ENCODE peak calls at places on chromosomes 1 and 21, in four cellular contexts. S is K562, L is HepG2, U is HL-60. D is an unnamed sample.

GRCh38 chr1:100325415-100326324 is 26.6 kb upstream of the CDC14A start:
- DNase-seq in L (no peak), U (no peak), S (peak; percentile 51), D (no peak)

GRCh38 chr1:214386333-214386732 is 105.4 kb downstream of the SMYD2 start:
- DNase-seq in U (no peak), S (no peak), L (no peak), D (no peak)

GRCh38 chr1:248521856-248522255 is 14.0 kb downstream of the OR2G6 start:
- DNase-seq in S (no peak), L (no peak), U (no peak), D (no peak)

GRCh38 chr1:15177710-15178166 is 24.2 kb downstream of the TMEM51 start:
- DNase-seq in L (no peak), U (no peak), S (peak; percentile 59), D (no peak)

GRCh38 chr1:11519629-11520031 is 40.7 kb downstream of the DISP3 start:
- DNase-seq in L (no peak), S (no peak), U (no peak), D (no peak)

GRCh38 chr1:190126728-190127127 is 350.9 kb downstream of the BRINP3 start:
- DNase-seq in U (no peak), S (no peak), L (no peak), D (no peak)

GRCh38 chr1:100134872-100135271 is 1.9 kb downstream of the TRMT13 start:
- DNase-seq in L (peak; percentile 13), U (no peak), S (peak; percentile 23), D (no peak)

GRCh38 chr1:211653329-211653728 is 22.1 kb downstream of the NEK2 start:
- DNase-seq in S (no peak), L (no peak), U (no peak), D (no peak)

GRCh38 chr1:210440081-210440480 is 111.4 kb downstream of the HHAT start:
- DNase-seq in L (no peak), S (no peak), U (no peak), D (no peak)

GRCh38 chr21:22575165-22575584 is 1577.0 kb downstream of the NCAM2 start:
- DNase-seq in S (peak; percentile 21), U (peak; percentile 28), L (no peak), D (peak; percentile 71)

GRCh38 chr1:241638091-241638682 is 2.0 kb downstream of the CHML start:
- DNase-seq in S (peak; percentile 40), U (no peak), L (no peak), D (no peak)

GRCh38 chr21:33703750-33704606 is 61.7 kb downstream of the ITSN1 start:
- DNase-seq in L (no peak), U (no peak), S (peak; percentile 14), D (no peak)

GRCh38 chr1:9872430-9873165 is 37.5 kb downstream of the CTNNBIP1 start:
- DNase-seq in U (no peak), L (no peak), S (no peak), D (no peak)

GRCh38 chr1:235990376-235990795 is 74.5 kb downstream of the NID1 start:
- DNase-seq in L (no peak), S (no peak), U (no peak), D (no peak)

GRCh38 chr1:235992868-235993267 is 72.0 kb downstream of the NID1 start:
- DNase-seq in S (no peak), L (no peak), U (no peak), D (no peak)

GRCh38 chr1:235986869-235987268 is 78.0 kb downstream of the NID1 start:
- DNase-seq in S (no peak), U (no peak), L (no peak), D (no peak)

GRCh38 chr1:235992346-235992745 is 72.5 kb downstream of the NID1 start:
- DNase-seq in U (no peak), L (no peak), S (no peak), D (no peak)

GRCh38 chr1:235989105-235989504 is 75.8 kb downstream of the NID1 start:
- DNase-seq in L (no peak), S (no peak), U (no peak), D (no peak)
- TF ChIP-seq REST in L (no peak), S (no peak), U (no peak), D (no peak)

DNA sequence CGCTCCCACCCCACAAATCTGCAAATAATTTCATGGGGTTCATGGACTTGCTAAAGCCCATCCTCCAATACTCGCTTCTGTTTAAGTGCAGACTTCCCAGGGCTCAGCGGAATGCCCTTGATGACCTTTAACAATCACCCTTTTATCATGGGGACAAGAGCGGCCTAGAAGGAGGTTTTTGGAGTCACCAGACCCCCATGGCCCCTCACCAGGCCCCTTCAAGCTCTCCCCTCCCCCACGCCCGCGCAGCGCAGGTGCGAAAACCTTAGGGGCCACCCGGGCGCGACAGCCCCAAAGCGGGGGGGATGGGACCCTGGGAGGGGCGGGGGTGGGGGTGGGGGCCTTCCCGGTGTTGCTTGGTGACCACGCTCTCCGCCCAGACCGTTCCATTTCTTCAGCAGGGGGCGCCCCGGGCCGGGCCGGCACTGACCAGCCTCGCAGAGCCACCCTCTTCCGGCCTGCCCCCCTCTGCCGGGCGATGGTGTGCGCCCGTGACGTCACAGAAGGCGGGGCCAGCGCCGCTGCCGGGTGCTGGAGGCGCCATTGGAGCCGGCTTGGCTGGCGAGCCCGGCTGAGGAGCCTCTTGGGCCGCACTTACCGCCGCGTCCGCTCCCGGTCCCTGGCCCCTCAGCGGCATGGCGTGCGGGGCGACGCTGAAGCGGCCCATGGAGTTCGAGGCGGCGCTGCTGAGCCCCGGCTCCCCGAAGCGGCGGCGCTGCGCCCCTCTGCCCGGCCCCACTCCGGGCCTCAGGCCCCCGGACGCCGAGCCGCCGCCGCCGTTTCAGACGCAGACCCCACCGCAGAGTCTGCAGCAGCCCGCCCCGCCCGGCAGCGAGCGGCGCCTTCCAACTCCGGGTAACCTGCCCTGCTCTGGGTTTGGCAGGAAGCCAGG is at the start of gene AKIRIN1:
- DNase-seq in S (peak; percentile 99), L (peak; percentile 88), U (peak; percentile 98), D (peak; percentile 99)
- TF ChIP-seq GABPA in S (peak; percentile 83), L (peak; percentile 7), U (no peak), D (peak; percentile 41)

GRCh38 chr1:2508751-2509150 is 17.6 kb downstream of the PANK4 start:
- DNase-seq in S (no peak), U (no peak), L (no peak), D (no peak)

GRCh38 chr1:2506901-2507565 is 19.4 kb downstream of the PANK4 start:
- DNase-seq in S (no peak), L (no peak), U (no peak), D (no peak)

GRCh38 chr1:2508180-2508579 is 18.2 kb downstream of the PANK4 start:
- DNase-seq in S (no peak), U (no peak), L (no peak), D (no peak)

GRCh38 chr1:2506007-2506860 is 20.2 kb downstream of the PANK4 start:
- DNase-seq in U (no peak), L (no peak), S (no peak), D (no peak)

DNA sequence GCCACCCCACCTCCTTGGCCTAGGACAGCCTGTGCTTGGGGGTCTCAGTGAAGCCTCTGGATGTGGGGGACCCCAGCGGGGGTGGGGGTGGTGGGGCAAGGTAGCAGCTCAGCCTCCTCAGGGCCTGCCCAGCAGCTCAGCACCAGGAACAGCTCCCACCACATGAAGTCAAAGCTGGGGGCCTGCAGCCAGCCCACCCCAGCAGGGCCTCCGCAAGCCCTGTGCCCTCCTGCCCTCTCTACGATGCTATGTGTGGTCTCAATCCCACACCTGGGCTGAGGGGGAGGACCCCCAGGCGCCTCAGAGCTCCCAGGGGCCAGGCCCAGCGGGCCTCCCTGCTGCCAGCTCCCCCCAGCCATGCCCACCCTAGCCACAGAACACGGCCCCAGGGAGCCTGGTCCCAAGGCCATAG is 18.6 kb downstream of the PANK4 start:
- DNase-seq in U (no peak), L (no peak), S (no peak), D (no peak)
- TF ChIP-seq REST in U (no peak), L (no peak), S (no peak), D (peak; percentile 35)

GRCh38 chr1:171727778-171728177 is 14.1 kb downstream of the VAMP4 start:
- DNase-seq in L (no peak), U (no peak), S (no peak), D (no peak)
- TF ChIP-seq GABPA in L (no peak), U (no peak), S (no peak), D (no peak)

GRCh38 chr1:115052454-115053083 is 22.9 kb downstream of the TSHB start:
- DNase-seq in U (peak; percentile 71), S (peak; percentile 69), L (peak; percentile 57), D (peak; percentile 61)
- TF ChIP-seq REST in U (no peak), S (no peak), L (no peak), D (no peak)

GRCh38 chr1:223012176-223012788 is 130.8 kb downstream of the TLR5 start:
- DNase-seq in L (no peak), S (no peak), U (no peak), D (no peak)

GRCh38 chr1:223008808-223009207 is 134.2 kb downstream of the TLR5 start:
- DNase-seq in L (no peak), S (no peak), U (no peak), D (no peak)

GRCh38 chr1:223011230-223011856 is 131.7 kb downstream of the TLR5 start:
- DNase-seq in S (no peak), U (no peak), L (no peak), D (no peak)

GRCh38 chr1:223009421-223009820 is 133.6 kb downstream of the TLR5 start:
- DNase-seq in L (no peak), U (no peak), S (no peak), D (no peak)

DNA sequence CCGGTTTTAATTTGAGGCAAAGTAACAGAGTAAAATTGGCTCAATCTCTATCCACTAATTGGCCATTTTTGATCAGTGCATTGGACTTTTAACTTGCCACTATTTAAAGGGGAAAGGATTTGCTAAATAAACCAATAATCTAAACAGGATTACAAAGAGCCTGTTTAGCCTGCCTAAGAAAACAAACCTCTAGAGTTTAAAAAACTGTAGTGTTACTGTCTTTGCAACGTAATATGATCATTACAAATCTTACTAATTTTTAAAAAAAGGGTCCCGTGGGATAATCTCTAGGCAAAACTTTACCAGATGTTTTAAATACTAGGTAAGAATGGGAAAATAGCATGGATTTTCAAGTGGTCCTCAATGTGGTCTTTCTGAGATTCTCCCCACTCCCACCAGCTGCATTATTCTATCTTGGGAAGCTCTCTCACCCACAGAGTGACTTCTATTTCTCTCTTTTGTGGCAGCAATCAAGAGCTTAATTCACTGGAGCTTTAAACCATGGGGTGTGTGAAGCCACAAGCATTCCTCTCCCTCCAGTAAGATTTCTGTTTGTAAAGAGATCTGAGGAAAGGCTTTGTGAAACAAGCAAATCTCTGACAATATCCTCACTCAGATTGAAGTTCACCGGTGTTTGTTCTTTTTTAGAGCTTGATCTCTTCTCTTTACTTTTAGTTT is 132.4 kb downstream of the TLR5 start:
- DNase-seq in U (no peak), S (no peak), L (peak; percentile 87), D (no peak)
- TF ChIP-seq GABPA in U (no peak), S (no peak), L (no peak), D (no peak)

GRCh38 chr1:54980528-54981241 is at the start of gene TMEM61:
- DNase-seq in L (no peak), S (no peak), U (no peak), D (peak; percentile 73)
- TF ChIP-seq REST in L (no peak), S (no peak), U (no peak), D (no peak)

D was measured in SK-N-SH.